ENCODE peak calls at places on chromosomes 4 and X, in four cellular contexts. O is progenitor cell of endocrine pancreas, V is cardiac muscle cell, F is cardiac fibroblast. E is an unnamed sample.

GRCh38 chr4:58064618-58065017 is 954.4 kb upstream of the IGFBP7 start:
- DNase-seq in O (no peak), F (no peak), V (no peak), E (no peak)

GRCh38 chrX:18983711-18984380 is at the start of gene PHKA2:
- DNase-seq in V (peak; percentile 56), F (peak; percentile 58), O (peak; percentile 23), E (no peak)

GRCh38 chrX:402857-403256 is 16.1 kb upstream of the PPP2R3B start:
- DNase-seq in F (no peak), V (no peak), O (no peak), E (no peak)

GRCh38 chr4:113821851-113822250 is 60.3 kb upstream of the CAMK2D start:
- DNase-seq in F (no peak), O (no peak), V (no peak), E (no peak)

GRCh38 chr4:151569650-151570049 is 160.7 kb downstream of the FHIP1A start:
- DNase-seq in F (no peak), O (no peak), V (peak; percentile 7), E (no peak)

GRCh38 chr4:65023877-65024670 is 614.8 kb upstream of the TECRL start:
- DNase-seq in F (no peak), V (no peak), O (no peak), E (no peak)

GRCh38 chrX:33183366-33183765 is 28.0 kb downstream of the DMD start:
- DNase-seq in F (peak; percentile 64), O (no peak), V (peak; percentile 91), E (no peak)

GRCh38 chr4:10816571-10816970 is 132.0 kb upstream of the CLNK start:
- DNase-seq in V (no peak), O (no peak), F (no peak), E (no peak)

GRCh38 chr4:92304073-92304472 is 307 bp downstream of the GRID2 start:
- DNase-seq in F (no peak), O (no peak), V (peak; percentile 9), E (no peak)

GRCh38 chr4:71338846-71339593 is at the start of gene SLC4A4:
- DNase-seq in O (no peak), V (no peak), F (peak; percentile 68), E (no peak)

GRCh38 chr4:28232376-28232775 is 1371.7 kb downstream of the STIM2 start:
- DNase-seq in O (no peak), V (no peak), F (no peak), E (no peak)

GRCh38 chr4:56234098-56234497 is 153.2 kb downstream of the AASDH start:
- DNase-seq in O (no peak), F (no peak), V (no peak), E (no peak)

GRCh38 chr4:182492456-182492855 is 249.3 kb downstream of the TENM3 start:
- DNase-seq in V (no peak), F (peak; percentile 10), O (no peak), E (no peak)

GRCh38 chr4:24594887-24595286 is 10.5 kb upstream of the DHX15 start:
- DNase-seq in F (peak; percentile 46), V (no peak), O (no peak), E (no peak)

GRCh38 chr4:168605411-168605810 is 108.6 kb downstream of the PALLD start:
- DNase-seq in V (no peak), O (no peak), F (peak; percentile 77), E (no peak)

GRCh38 chr4:156177941-156178340 is 224.3 kb upstream of the CTSO start:
- DNase-seq in V (no peak), F (no peak), O (no peak), E (no peak)

GRCh38 chr4:99300934-99301333 is 10.1 kb upstream of the ADH1A start:
- DNase-seq in V (peak; percentile 37), O (no peak), F (peak; percentile 99), E (peak; percentile 42)

GRCh38 chrX:36198575-36198974 is 279.0 kb downstream of the CFAP47 start:
- DNase-seq in F (no peak), V (no peak), O (no peak), E (no peak)

GRCh38 chr4:147530723-147531122 is 49.8 kb downstream of the EDNRA start:
- DNase-seq in V (no peak), F (peak; percentile 50), O (no peak), E (no peak)

GRCh38 chr4:51858605-51859211 is 15.8 kb downstream of the DCUN1D4 start:
- DNase-seq in V (no peak), O (no peak), F (no peak), E (no peak)

GRCh38 chrX:84724576-84724975 is 222.3 kb upstream of the HDX start:
- DNase-seq in V (no peak), F (no peak), O (no peak), E (no peak)

GRCh38 chr4:122665148-122665547 is 44.3 kb upstream of the IL21 start:
- DNase-seq in F (no peak), V (no peak), O (no peak), E (no peak)

GRCh38 chrX:13898603-13899002 is 81.7 kb upstream of the GPM6B start:
- DNase-seq in F (peak; percentile 73), O (no peak), V (no peak), E (no peak)

GRCh38 chrX:41014776-41015175 is 70.5 kb upstream of the USP9X start:
- DNase-seq in F (peak; percentile 82), V (no peak), O (no peak), E (no peak)

GRCh38 chrX:134572816-134573682 is 85.2 kb downstream of the PLAC1 start:
- DNase-seq in V (no peak), F (peak; percentile 26), O (no peak), E (no peak)

GRCh38 chrX:150771116-150771515 is 77.9 kb downstream of the MTMR1 start:
- DNase-seq in V (no peak), O (no peak), F (no peak), E (no peak)

GRCh38 chr4:36189511-36190226 is 54.6 kb downstream of the ARAP2 start:
- DNase-seq in V (no peak), O (no peak), F (no peak), E (no peak)

GRCh38 chr4:181601118-181601517 is 642.1 kb upstream of the TENM3 start:
- DNase-seq in O (no peak), V (no peak), F (peak; percentile 18), E (no peak)

GRCh38 chr4:169410839-169411770 is 140.3 kb upstream of the SH3RF1 start:
- DNase-seq in V (peak; percentile 36), F (peak; percentile 77), O (no peak), E (no peak)

GRCh38 chrX:46561931-46562721 is 11.4 kb upstream of the CHST7 start:
- DNase-seq in O (no peak), F (no peak), V (peak; percentile 52), E (no peak)

GRCh38 chr4:13907255-13907751 is 279.8 kb upstream of the BOD1L1 start:
- DNase-seq in V (no peak), F (peak; percentile 99), O (no peak), E (no peak)

GRCh38 chr4:170139764-170140163 is 50.0 kb upstream of the AADAT start:
- DNase-seq in O (no peak), F (peak; percentile 67), V (no peak), E (no peak)

GRCh38 chr4:106036848-106037247 is 141.6 kb downstream of the NPNT start:
- DNase-seq in O (no peak), V (peak; percentile 14), F (no peak), E (no peak)

GRCh38 chr4:113170115-113170817 is 120.8 kb downstream of the ANK2 start:
- DNase-seq in O (no peak), F (no peak), V (peak; percentile 33), E (no peak)

GRCh38 chrX:150842198-150842553 is 56.3 kb downstream of the CD99L2 start:
- DNase-seq in O (no peak), F (no peak), V (no peak), E (no peak)

GRCh38 chr4:130056286-130056685 is 960.3 kb downstream of the C4orf33 start:
- DNase-seq in V (no peak), F (no peak), O (no peak), E (no peak)

GRCh38 chr4:77052352-77052751 is 23.4 kb downstream of the CCNI start:
- DNase-seq in V (peak; percentile 64), F (peak; percentile 69), O (no peak), E (no peak)

GRCh38 chr4:165760182-165760581 is 112.9 kb upstream of the TLL1 start:
- DNase-seq in O (no peak), F (no peak), V (no peak), E (no peak)

GRCh38 chr4:2673157-2673556 is 83.0 kb downstream of the TNIP2 start:
- DNase-seq in O (no peak), F (no peak), V (peak; percentile 35), E (no peak)
- TF ChIP-seq CTCF in O (peak; percentile 31), F (peak; percentile 45), V (peak; percentile 41), E (no peak)

GRCh38 chrX:47956016-47956415 is 47.8 kb downstream of the ZNF182 start:
- DNase-seq in O (no peak), F (no peak), V (no peak), E (no peak)

GRCh38 chrX:47960400-47960799 is 43.4 kb downstream of the ZNF182 start:
- DNase-seq in V (no peak), F (no peak), O (no peak), E (no peak)

GRCh38 chrX:47958943-47959342 is 44.8 kb downstream of the ZNF182 start:
- DNase-seq in O (no peak), V (peak; percentile 11), F (peak; percentile 9), E (no peak)
- TF ChIP-seq CTCF in O (peak; percentile 36), V (peak; percentile 35), F (peak; percentile 21), E (no peak)

DNA sequence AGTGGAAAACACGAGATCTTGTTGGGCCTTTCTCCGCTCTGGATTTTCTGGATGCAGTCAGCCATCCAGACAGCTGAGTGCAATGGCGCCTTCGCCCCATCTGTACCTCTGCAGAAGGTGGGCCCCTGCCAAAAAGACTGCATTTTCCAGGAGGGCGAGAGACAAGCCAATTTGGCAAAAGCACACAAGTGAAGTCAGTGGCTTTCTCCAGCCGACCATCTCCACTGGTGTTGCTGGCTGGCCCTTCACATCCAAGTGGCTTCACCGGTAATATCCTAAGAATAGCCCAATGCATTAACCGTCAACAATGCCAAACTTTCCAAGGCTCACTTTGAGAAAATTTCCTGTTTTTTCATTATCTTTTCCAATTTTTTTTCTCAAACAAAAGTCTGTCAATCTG is 96.2 kb upstream of the MXRA5 start:
- DNase-seq in V (no peak), F (no peak), O (no peak), E (no peak)
- TF ChIP-seq CTCF in V (no peak), F (no peak), O (no peak), E (no peak)

GRCh38 chr4:110508827-110509446 is 33.0 kb downstream of the ENPEP start:
- DNase-seq in V (peak; percentile 55), O (no peak), F (peak; percentile 70), E (no peak)
- TF ChIP-seq CTCF in V (peak; percentile 50), O (peak; percentile 58), F (peak; percentile 49), E (no peak)

GRCh38 chr4:1780435-1780834 is 12.7 kb upstream of the FGFR3 start:
- DNase-seq in V (no peak), O (no peak), F (no peak), E (no peak)
- TF ChIP-seq CTCF in V (no peak), O (no peak), F (no peak), E (no peak)

GRCh38 chr4:45072981-45073380 is 346.6 kb upstream of the GNPDA2 start:
- DNase-seq in O (no peak), F (no peak), V (no peak), E (no peak)
- TF ChIP-seq CTCF in O (no peak), F (no peak), V (no peak), E (no peak)

GRCh38 chr4:75940692-75941253 is at the start of gene NAAA:
- DNase-seq in V (peak; percentile 81), O (no peak), F (peak; percentile 52), E (peak; percentile 35)
- TF ChIP-seq CTCF in V (no peak), O (no peak), F (no peak), E (no peak)

GRCh38 chr4:6772223-6772928 is 10.2 kb upstream of the KIAA0232 start:
- DNase-seq in O (no peak), V (no peak), F (no peak), E (no peak)
- TF ChIP-seq CTCF in O (no peak), V (no peak), F (no peak), E (no peak)